ENCODE peak calls at places on chromosomes 6 and 20, in nine cellular contexts. I is astrocyte of the spinal cord; R is lower lobe of right lung; W is omental fat pad; P is AG09309; Y is ascending aorta; X is CD8-positive, alpha-beta T cell; A is GM12878; F is esophagus muscularis mucosa. L is an unnamed sample.

GRCh38 chr20:17617868-17618672 is 48.2 kb downstream of the DSTN start:
- DNase-seq in I (no peak), R (peak), W (peak), P (no peak), Y (no peak), X (no peak), A (no peak), F (no peak), L (no peak)

GRCh38 chr6:109204511-109204910 is 109.2 kb downstream of the CEP57L1 start:
- DNase-seq in I (no peak), R (no peak), W (no peak), P (no peak), Y (no peak), X (no peak), A (no peak), F (no peak), L (no peak)

GRCh38 chr6:31945507-31946369 is at the start of gene CFB:
- DNase-seq in I (peak), R (peak), W (peak), P (peak), Y (peak), X (no peak), A (no peak), F (peak), L (peak)

GRCh38 chr6:157823001-157823522 is at the start of gene SNX9:
- DNase-seq in I (peak), R (peak), W (peak), P (no peak), Y (no peak), X (peak), A (no peak), F (no peak), L (peak)

GRCh38 chr20:57450419-57450818 is 59.2 kb downstream of the RBM38 start:
- DNase-seq in I (no peak), R (peak), W (no peak), P (peak), Y (no peak), X (no peak), A (peak), F (no peak), L (peak)

GRCh38 chr6:144343736-144344428 is 58.7 kb downstream of the UTRN start:
- DNase-seq in I (no peak), R (no peak), W (no peak), P (no peak), Y (no peak), X (peak), A (peak), F (peak), L (peak)

GRCh38 chr6:90216081-90216977 is 80.3 kb downstream of the BACH2 start:
- DNase-seq in I (peak), R (peak), W (no peak), P (no peak), Y (no peak), X (peak), A (no peak), F (peak), L (no peak)

GRCh38 chr20:31894980-31895675 is 24.7 kb downstream of the TTLL9 start:
- DNase-seq in I (peak), R (peak), W (no peak), P (peak), Y (peak), X (no peak), A (peak), F (no peak), L (peak)

DNA sequence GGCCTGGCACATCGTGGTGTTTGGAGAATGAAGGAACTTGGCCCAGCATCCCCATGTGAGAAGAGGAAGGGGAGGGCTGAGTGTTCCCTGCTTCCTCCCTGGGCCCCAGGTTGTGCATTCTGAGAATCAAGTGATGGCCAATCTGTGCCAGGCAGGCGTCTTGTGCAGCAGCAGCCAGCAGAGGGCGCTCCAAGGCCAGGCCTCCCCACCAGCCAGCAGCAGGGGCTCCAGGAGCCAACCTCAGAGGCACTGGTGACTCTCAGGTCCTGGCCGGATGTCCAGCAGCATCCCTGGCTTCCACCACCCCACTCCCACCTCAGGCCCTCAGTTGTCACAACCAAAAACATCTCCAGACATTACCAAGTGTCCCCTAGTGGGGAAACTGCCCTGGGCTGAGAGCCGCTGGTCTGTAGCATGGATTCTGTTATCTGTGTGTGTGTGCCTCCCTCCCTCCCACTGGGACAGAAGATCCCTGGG is 192.0 kb downstream of the PREX1 start:
- DNase-seq in I (peak), R (peak), W (no peak), P (no peak), Y (no peak), X (peak), A (no peak), F (no peak), L (peak)
- TF ChIP-seq CTCF in I (peak), R (peak), W (no peak), P (peak), Y (peak), X (peak), A (peak), F (peak), L (peak)

GRCh38 chr20:58867211-58867610 is 14.7 kb downstream of the GNAS start:
- DNase-seq in I (no peak), R (no peak), W (no peak), P (no peak), Y (no peak), X (no peak), A (no peak), F (no peak), L (peak)

GRCh38 chr20:58868795-58869194 is 16.3 kb downstream of the GNAS start:
- DNase-seq in I (no peak), R (no peak), W (no peak), P (no peak), Y (no peak), X (no peak), A (no peak), F (no peak), L (no peak)

GRCh38 chr20:58869662-58870227 is 17.2 kb downstream of the GNAS start:
- DNase-seq in I (no peak), R (no peak), W (no peak), P (no peak), Y (no peak), X (no peak), A (no peak), F (no peak), L (no peak)

DNA sequence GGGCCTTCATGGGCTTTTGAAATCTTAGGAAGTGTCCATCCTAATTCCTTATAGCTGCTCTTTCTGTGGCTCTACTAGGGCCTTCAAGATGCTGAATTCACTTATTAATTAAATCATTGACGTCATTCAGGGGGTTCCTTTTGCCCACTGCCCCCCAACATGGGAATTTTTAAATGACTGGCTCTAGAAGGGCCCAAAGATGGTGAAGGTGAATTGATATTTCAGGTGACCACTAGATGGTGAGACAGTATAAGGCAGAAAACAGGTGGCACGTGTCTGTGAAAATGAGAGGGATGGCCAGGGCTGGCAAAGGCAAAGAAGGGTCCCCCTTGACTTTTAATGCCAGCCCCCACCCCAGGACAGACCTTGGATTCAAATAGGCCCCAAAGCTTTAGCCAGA is 11.8 kb downstream of the GNAS start:
- DNase-seq in I (no peak), R (no peak), W (no peak), P (no peak), Y (no peak), X (no peak), A (no peak), F (no peak), L (no peak)
- TF ChIP-seq CTCF in I (no peak), R (no peak), W (no peak), P (peak), Y (no peak), X (peak), A (peak), F (no peak), L (no peak)

DNA sequence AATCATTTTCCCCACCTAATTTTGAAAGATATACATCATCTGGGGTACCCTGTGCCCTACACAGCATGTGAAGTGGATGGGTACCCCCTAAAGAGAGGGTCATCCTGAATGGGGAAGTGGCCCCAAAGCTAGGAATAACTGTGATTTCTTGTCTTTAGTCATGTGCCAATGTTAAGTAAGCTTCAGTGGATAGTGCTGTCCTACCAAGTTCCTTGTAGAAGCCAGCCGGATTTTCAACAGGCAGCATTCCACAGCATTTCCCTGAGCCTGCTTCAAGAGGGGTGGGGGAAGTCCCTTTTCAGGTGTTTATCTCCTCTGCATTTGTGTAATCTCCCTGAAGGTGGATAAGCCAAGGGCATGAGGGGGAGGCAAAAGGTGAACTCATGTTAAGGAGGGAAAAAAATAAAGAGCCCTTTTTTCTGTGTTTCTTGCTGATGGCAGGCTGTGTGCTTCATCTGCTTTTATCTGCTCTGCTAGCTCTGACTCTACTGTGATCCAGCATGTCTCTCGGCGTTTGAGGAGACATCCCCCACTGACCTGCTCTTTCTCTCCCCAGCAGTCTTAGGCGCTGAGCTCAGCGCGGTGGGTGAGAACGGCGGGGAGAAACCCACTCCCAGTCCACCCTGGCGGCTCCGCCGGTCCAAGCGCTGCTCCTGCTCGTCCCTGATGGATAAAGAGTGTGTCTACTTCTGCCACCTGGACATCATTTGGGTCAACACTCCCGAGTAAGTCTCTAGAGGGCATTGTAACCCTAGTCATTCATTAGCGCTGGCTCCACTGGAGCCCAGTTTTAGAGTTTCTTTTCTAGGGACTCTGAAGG is 1.8 kb downstream of the EDN1 start:
- DNase-seq in I (peak), R (no peak), W (no peak), P (no peak), Y (no peak), X (no peak), A (no peak), F (no peak), L (peak)
- TF ChIP-seq CTCF in I (peak), R (no peak), W (no peak), P (no peak), Y (peak), X (no peak), A (peak), F (no peak), L (peak)

GRCh38 chr20:43393072-43393471 is 64.6 kb upstream of the SRSF6 start:
- DNase-seq in I (no peak), R (no peak), W (no peak), P (no peak), Y (no peak), X (no peak), A (no peak), F (peak), L (no peak)

GRCh38 chr20:43392561-43392960 is 65.1 kb upstream of the SRSF6 start:
- DNase-seq in I (no peak), R (no peak), W (no peak), P (no peak), Y (no peak), X (no peak), A (no peak), F (peak), L (no peak)

GRCh38 chr20:43398676-43399324 is 58.9 kb upstream of the SRSF6 start:
- DNase-seq in I (no peak), R (no peak), W (no peak), P (no peak), Y (no peak), X (no peak), A (no peak), F (peak), L (no peak)

GRCh38 chr20:43397147-43397546 is 60.5 kb upstream of the SRSF6 start:
- DNase-seq in I (no peak), R (no peak), W (no peak), P (no peak), Y (no peak), X (no peak), A (no peak), F (peak), L (no peak)
- TF ChIP-seq CTCF in I (no peak), R (no peak), W (no peak), P (no peak), Y (no peak), X (no peak), A (no peak), F (no peak), L (no peak)

GRCh38 chr6:162887981-162888689 is 160.4 kb downstream of the PACRG start:
- DNase-seq in I (no peak), R (no peak), W (no peak), P (no peak), Y (no peak), X (no peak), A (no peak), F (no peak), L (no peak)
- TF ChIP-seq CTCF in I (no peak), R (no peak), W (no peak), P (no peak), Y (no peak), X (no peak), A (no peak), F (no peak), L (no peak)

GRCh38 chr20:11585752-11586352 is 331.8 kb upstream of the BTBD3 start:
- DNase-seq in I (peak), R (no peak), W (no peak), P (no peak), Y (no peak), X (no peak), A (no peak), F (no peak), L (peak)
- TF ChIP-seq CTCF in I (peak), R (no peak), W (no peak), P (peak), Y (no peak), X (no peak), A (no peak), F (no peak), L (peak)

L was measured in cardiac fibroblast.